ENCODE peak calls at places on chromosomes 7 and 10, in five cellular contexts. One of them, this sample, is unnamed.

GRCh38 chr10:4669585-4669984 is 156.4 kb upstream of the AKR1E2 start:
- DNase-seq in tibial nerve: no peak
- DNase-seq in body of pancreas: no peak
- DNase-seq in stomach: no peak
- DNase-seq in fibroblast of lung: no peak
- DNase-seq in this sample: no peak

GRCh38 chr10:66058594-66058993 is 867.2 kb upstream of the LRRTM3 start:
- DNase-seq in tibial nerve: no peak
- DNase-seq in body of pancreas: no peak
- DNase-seq in stomach: no peak
- DNase-seq in fibroblast of lung: no peak
- DNase-seq in this sample: no peak

GRCh38 chr10:58921366-58921947 is 255.0 kb upstream of the PHYHIPL start:
- DNase-seq in tibial nerve: no peak
- DNase-seq in body of pancreas: no peak
- DNase-seq in stomach: no peak
- DNase-seq in fibroblast of lung: no peak
- DNase-seq in this sample: no peak

GRCh38 chr10:99370993-99371392 is 41.8 kb downstream of the CNNM1 start:
- DNase-seq in tibial nerve: no peak
- DNase-seq in body of pancreas: no peak
- DNase-seq in stomach: no peak
- DNase-seq in fibroblast of lung: no peak
- DNase-seq in this sample: no peak

GRCh38 chr7:4189151-4189570 is 492.9 kb upstream of the FOXK1 start:
- DNase-seq in tibial nerve: peak; percentile 47
- DNase-seq in body of pancreas: peak; percentile 97
- DNase-seq in stomach: peak; percentile 77
- DNase-seq in fibroblast of lung: peak; percentile 69
- DNase-seq in this sample: no peak

GRCh38 chr7:28405662-28406061 is 6.7 kb upstream of the CREB5 start:
- DNase-seq in tibial nerve: no peak
- DNase-seq in body of pancreas: peak; percentile 42
- DNase-seq in stomach: no peak
- DNase-seq in fibroblast of lung: peak; percentile 91
- DNase-seq in this sample: no peak

GRCh38 chr7:90347759-90348158 is 1.2 kb downstream of the GTPBP10 start:
- DNase-seq in tibial nerve: no peak
- DNase-seq in body of pancreas: no peak
- DNase-seq in stomach: no peak
- DNase-seq in fibroblast of lung: no peak
- DNase-seq in this sample: no peak

GRCh38 chr7:44291066-44291732 is 34.2 kb downstream of the CAMK2B start:
- DNase-seq in tibial nerve: peak; percentile 10
- DNase-seq in body of pancreas: peak; percentile 62
- DNase-seq in stomach: peak; percentile 92
- DNase-seq in fibroblast of lung: peak; percentile 64
- DNase-seq in this sample: no peak

GRCh38 chr10:132382231-132382922 is 14.6 kb upstream of the PWWP2B start:
- DNase-seq in tibial nerve: no peak
- DNase-seq in body of pancreas: no peak
- DNase-seq in stomach: no peak
- DNase-seq in fibroblast of lung: peak; percentile 53
- DNase-seq in this sample: no peak

GRCh38 chr10:115937756-115938032 is 335.3 kb downstream of the GFRA1 start:
- DNase-seq in tibial nerve: no peak
- DNase-seq in body of pancreas: no peak
- DNase-seq in stomach: no peak
- DNase-seq in fibroblast of lung: no peak
- DNase-seq in this sample: no peak

GRCh38 chr10:32983333-32983909 is 25.4 kb upstream of the ITGB1 start:
- DNase-seq in tibial nerve: no peak
- DNase-seq in body of pancreas: no peak
- DNase-seq in stomach: no peak
- DNase-seq in fibroblast of lung: peak; percentile 98
- DNase-seq in this sample: peak; percentile 42

GRCh38 chr10:18456984-18457383 is 194.4 kb downstream of the NSUN6 start:
- DNase-seq in tibial nerve: no peak
- DNase-seq in body of pancreas: no peak
- DNase-seq in stomach: no peak
- DNase-seq in fibroblast of lung: no peak
- DNase-seq in this sample: no peak

GRCh38 chr10:88195841-88196240 is 332.4 kb downstream of the PTEN start:
- DNase-seq in tibial nerve: no peak
- DNase-seq in body of pancreas: no peak
- DNase-seq in stomach: no peak
- DNase-seq in fibroblast of lung: no peak
- DNase-seq in this sample: no peak

GRCh38 chr7:85682819-85683218 is 496.0 kb upstream of the SEMA3D start:
- DNase-seq in tibial nerve: no peak
- DNase-seq in body of pancreas: no peak
- DNase-seq in stomach: no peak
- DNase-seq in fibroblast of lung: peak; percentile 27
- DNase-seq in this sample: no peak

GRCh38 chr10:102334106-102334505 is 61.4 kb upstream of the NFKB2 start:
- DNase-seq in tibial nerve: no peak
- DNase-seq in body of pancreas: peak; percentile 12
- DNase-seq in stomach: peak; percentile 32
- DNase-seq in fibroblast of lung: peak; percentile 72
- DNase-seq in this sample: no peak

GRCh38 chr7:129210256-129210988 is 14.4 kb upstream of the AHCYL2 start:
- DNase-seq in tibial nerve: peak; percentile 78
- DNase-seq in body of pancreas: peak; percentile 84
- DNase-seq in stomach: peak; percentile 84
- DNase-seq in fibroblast of lung: peak; percentile 25
- DNase-seq in this sample: peak; percentile 69

GRCh38 chr7:99446096-99446495 is 7.4 kb downstream of the CPSF4 start:
- DNase-seq in tibial nerve: no peak
- DNase-seq in body of pancreas: no peak
- DNase-seq in stomach: no peak
- DNase-seq in fibroblast of lung: peak; percentile 21
- DNase-seq in this sample: no peak

GRCh38 chr10:94104316-94105060 is 110.8 kb downstream of the PLCE1 start:
- DNase-seq in tibial nerve: no peak
- DNase-seq in body of pancreas: no peak
- DNase-seq in stomach: no peak
- DNase-seq in fibroblast of lung: peak; percentile 26
- DNase-seq in this sample: no peak

GRCh38 chr7:44134943-44135628 is 6.0 kb downstream of the MYL7 start:
- DNase-seq in tibial nerve: no peak
- DNase-seq in body of pancreas: no peak
- DNase-seq in stomach: no peak
- DNase-seq in fibroblast of lung: no peak
- DNase-seq in this sample: no peak

GRCh38 chr7:2860627-2861133 is 16.6 kb upstream of the GNA12 start:
- DNase-seq in tibial nerve: no peak
- DNase-seq in body of pancreas: peak; percentile 89
- DNase-seq in stomach: peak; percentile 84
- DNase-seq in fibroblast of lung: peak; percentile 38
- DNase-seq in this sample: no peak

GRCh38 chr7:129855234-129855673 is 97.5 kb downstream of the UBE2H start:
- DNase-seq in tibial nerve: no peak
- DNase-seq in body of pancreas: no peak
- DNase-seq in stomach: no peak
- DNase-seq in fibroblast of lung: peak; percentile 97
- DNase-seq in this sample: no peak

GRCh38 chr10:71693377-71693776 is 26.2 kb downstream of the C10orf105 start:
- DNase-seq in tibial nerve: no peak
- DNase-seq in body of pancreas: no peak
- DNase-seq in stomach: no peak
- DNase-seq in fibroblast of lung: peak; percentile 6
- DNase-seq in this sample: no peak

GRCh38 chr10:19917756-19918478 is 101.7 kb downstream of the PLXDC2 start:
- DNase-seq in tibial nerve: no peak
- DNase-seq in body of pancreas: no peak
- DNase-seq in stomach: no peak
- DNase-seq in fibroblast of lung: peak; percentile 79
- DNase-seq in this sample: no peak

GRCh38 chr10:71970331-71970730 is 6.1 kb downstream of the CHST3 start:
- DNase-seq in tibial nerve: peak; percentile 60
- DNase-seq in body of pancreas: peak; percentile 40
- DNase-seq in stomach: peak; percentile 75
- DNase-seq in fibroblast of lung: no peak
- DNase-seq in this sample: no peak

DNA sequence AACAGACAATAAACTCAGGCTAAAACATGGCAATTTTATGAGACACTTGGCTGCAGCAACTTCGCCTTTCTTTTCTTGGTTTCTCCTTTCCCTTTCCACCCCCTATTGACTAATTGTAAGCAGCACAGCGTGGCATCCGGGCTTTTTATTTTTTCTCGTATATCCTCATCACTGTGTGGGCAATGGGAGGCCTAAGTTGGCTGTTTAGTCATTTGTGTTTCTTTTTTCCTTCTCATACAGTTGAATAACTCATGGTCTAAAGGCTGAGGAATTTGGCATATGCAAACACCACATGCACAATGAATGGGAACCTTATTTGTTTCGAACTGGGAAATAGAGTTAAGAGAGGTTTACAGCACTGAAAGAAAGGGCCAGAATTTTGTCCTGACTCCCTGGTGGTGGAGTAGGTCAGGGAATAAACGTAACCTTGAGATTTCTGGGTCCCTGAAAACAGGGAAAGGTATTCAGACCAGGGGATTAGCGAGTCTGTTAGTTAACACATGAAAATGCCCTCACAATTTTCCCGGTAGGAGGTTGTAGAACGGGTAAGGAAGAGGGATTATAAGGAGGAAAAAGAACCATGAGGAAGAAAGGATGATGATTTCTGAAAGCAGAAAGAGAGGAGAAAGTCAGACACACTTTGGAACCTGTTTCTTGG is 858.3 kb downstream of the KCNMA1 start:
- DNase-seq in tibial nerve: no peak
- DNase-seq in body of pancreas: no peak
- DNase-seq in stomach: no peak
- DNase-seq in fibroblast of lung: peak; percentile 85
- DNase-seq in this sample: no peak
- TF ChIP-seq CTCF in tibial nerve: peak; percentile 42
- TF ChIP-seq CTCF in body of pancreas: no peak
- TF ChIP-seq CTCF in stomach: no peak
- TF ChIP-seq CTCF in fibroblast of lung: peak; percentile 20
- TF ChIP-seq CTCF in this sample: no peak

GRCh38 chr10:21521910-21522533 is 3.5 kb downstream of the SKIDA1 start:
- DNase-seq in tibial nerve: no peak
- DNase-seq in body of pancreas: no peak
- DNase-seq in stomach: no peak
- DNase-seq in fibroblast of lung: peak; percentile 20
- DNase-seq in this sample: no peak

GRCh38 chr10:21523557-21524008 is 1.9 kb downstream of the SKIDA1 start:
- DNase-seq in tibial nerve: no peak
- DNase-seq in body of pancreas: no peak
- DNase-seq in stomach: no peak
- DNase-seq in fibroblast of lung: peak; percentile 57
- DNase-seq in this sample: no peak

GRCh38 chr10:21524526-21525366 is 736 bp downstream of the SKIDA1 start:
- DNase-seq in tibial nerve: no peak
- DNase-seq in body of pancreas: no peak
- DNase-seq in stomach: no peak
- DNase-seq in fibroblast of lung: peak; percentile 68
- DNase-seq in this sample: no peak

GRCh38 chr10:21524131-21524525 is 1.4 kb downstream of the SKIDA1 start:
- DNase-seq in tibial nerve: no peak
- DNase-seq in body of pancreas: no peak
- DNase-seq in stomach: no peak
- DNase-seq in fibroblast of lung: no peak
- DNase-seq in this sample: no peak

GRCh38 chr10:21523007-21523406 is 2.5 kb downstream of the SKIDA1 start:
- DNase-seq in tibial nerve: no peak
- DNase-seq in body of pancreas: no peak
- DNase-seq in stomach: no peak
- DNase-seq in fibroblast of lung: peak; percentile 40
- DNase-seq in this sample: no peak
- H3K4me1 ChIP-seq in tibial nerve: peaks cover 62% of the 10 kb centered on the region
- H3K4me1 ChIP-seq in body of pancreas: peaks cover 12% of the 10 kb centered on the region
- H3K4me1 ChIP-seq in stomach: peaks cover 76% of the 10 kb centered on the region
- H3K4me1 ChIP-seq in fibroblast of lung: peaks cover 2% of the 10 kb centered on the region
- H3K4me1 ChIP-seq in this sample: peaks cover 37% of the 10 kb centered on the region

GRCh38 chr7:94655884-94656657 is at the start of gene SGCE:
- DNase-seq in tibial nerve: peak; percentile 48
- DNase-seq in body of pancreas: peak; percentile 63
- DNase-seq in stomach: peak; percentile 51
- DNase-seq in fibroblast of lung: peak; percentile 78
- DNase-seq in this sample: peak; percentile 27

GRCh38 chr7:94660006-94660405 is 4.1 kb upstream of the SGCE start:
- DNase-seq in tibial nerve: no peak
- DNase-seq in body of pancreas: no peak
- DNase-seq in stomach: no peak
- DNase-seq in fibroblast of lung: no peak
- DNase-seq in this sample: no peak

GRCh38 chr7:94656925-94657731 is 1.2 kb upstream of the SGCE start:
- DNase-seq in tibial nerve: no peak
- DNase-seq in body of pancreas: no peak
- DNase-seq in stomach: no peak
- DNase-seq in fibroblast of lung: peak; percentile 41
- DNase-seq in this sample: no peak

GRCh38 chr7:94656658-94656924 is 658 bp upstream of the SGCE start:
- DNase-seq in tibial nerve: no peak
- DNase-seq in body of pancreas: no peak
- DNase-seq in stomach: no peak
- DNase-seq in fibroblast of lung: no peak
- DNase-seq in this sample: no peak

GRCh38 chr7:94657771-94658693 is 2.1 kb upstream of the SGCE start:
- DNase-seq in tibial nerve: peak; percentile 77
- DNase-seq in body of pancreas: peak; percentile 98
- DNase-seq in stomach: peak; percentile 96
- DNase-seq in fibroblast of lung: peak; percentile 93
- DNase-seq in this sample: peak; percentile 90
- TF ChIP-seq CTCF in tibial nerve: no peak
- TF ChIP-seq CTCF in body of pancreas: no peak
- TF ChIP-seq CTCF in stomach: no peak
- TF ChIP-seq CTCF in fibroblast of lung: no peak
- TF ChIP-seq CTCF in this sample: no peak

DNA sequence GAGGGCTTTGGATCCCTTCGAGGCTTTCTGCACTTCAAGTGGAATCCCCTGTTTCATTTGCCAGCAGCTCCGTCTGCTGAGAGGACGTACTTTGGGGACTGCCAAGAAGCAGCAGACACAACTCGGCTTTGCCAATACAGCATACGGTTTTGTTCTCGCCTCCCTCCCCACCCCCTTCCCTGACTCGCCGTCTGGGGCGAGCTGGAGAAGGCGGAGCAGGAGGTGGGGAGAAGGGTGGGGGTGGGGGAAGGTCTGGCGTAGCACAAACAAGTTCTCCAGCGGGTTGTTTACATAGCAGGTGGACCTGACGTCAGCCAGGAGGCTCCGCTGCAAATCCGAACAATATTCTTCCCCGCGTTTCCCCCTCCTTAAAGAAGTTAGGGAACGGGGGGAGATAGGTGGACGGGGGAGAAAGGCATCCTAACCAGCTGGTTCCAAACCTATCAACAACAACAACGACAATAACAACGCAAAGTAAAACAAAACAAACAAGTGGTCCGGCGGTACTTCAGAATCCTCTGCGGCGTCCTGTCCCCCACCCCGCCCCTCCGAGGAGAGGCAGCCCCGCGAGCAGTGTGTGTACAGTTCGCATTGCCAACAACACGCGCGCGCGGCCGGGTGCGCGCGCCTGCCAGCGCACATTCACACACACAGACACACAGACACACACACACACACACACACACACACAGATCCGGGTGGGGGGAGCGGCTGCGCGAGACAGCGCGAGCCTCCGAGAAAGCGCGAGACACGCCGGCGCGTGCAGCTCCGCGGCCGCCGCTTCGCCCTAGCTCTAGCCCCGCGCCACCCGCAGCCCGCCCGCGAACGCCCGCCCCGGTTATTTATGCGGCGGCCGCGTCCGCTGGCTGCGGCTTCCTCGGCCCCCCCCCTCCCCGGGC is 167.0 kb upstream of the PPP1R3A start:
- DNase-seq in tibial nerve: peak; percentile 73
- DNase-seq in body of pancreas: peak; percentile 95
- DNase-seq in stomach: peak; percentile 76
- DNase-seq in fibroblast of lung: peak; percentile 81
- DNase-seq in this sample: peak; percentile 39
- H3K4me1 ChIP-seq in tibial nerve: peaks cover 55% of the 10 kb centered on the region
- H3K4me1 ChIP-seq in body of pancreas: peaks cover 38% of the 10 kb centered on the region
- H3K4me1 ChIP-seq in stomach: peaks cover 69% of the 10 kb centered on the region
- H3K4me1 ChIP-seq in fibroblast of lung: no peaks in the 10 kb centered on the region
- H3K4me1 ChIP-seq in this sample: peaks cover 34% of the 10 kb centered on the region

This sample was measured in CD8-positive, alpha-beta T cell.